ENCODE peak calls at places on chromosomes 7 and 10, in four cellular contexts. P is activated effector memory CD4-positive, alpha-beta T cell treated with Interleukin-2 at 50 U/mL for 16 hours; O is foreskin fibroblast; S is Kasumi-1. D is an unnamed sample.

GRCh38 chr7:26490631-26491624 is 199.3 kb downstream of the SNX10 start:
- DNase-seq in S (no peak), O (no peak), P (no peak), D (no peak)

GRCh38 chr10:76866841-76867586 is 770.6 kb downstream of the KCNMA1 start:
- DNase-seq in O (no peak), S (no peak), P (no peak), D (no peak)

GRCh38 chr7:42219447-42219846 is 17.6 kb downstream of the GLI3 start:
- DNase-seq in O (no peak), P (no peak), S (no peak), D (no peak)

GRCh38 chr10:1153805-1154351 is 97.7 kb downstream of the WDR37 start:
- DNase-seq in P (no peak), S (no peak), O (no peak), D (no peak)

GRCh38 chr7:30996883-30997282 is 33.1 kb downstream of the GHRHR start:
- DNase-seq in P (no peak), S (no peak), O (no peak), D (no peak)

GRCh38 chr10:70649526-70649925 is 22.8 kb upstream of the ADAMTS14 start:
- DNase-seq in P (no peak), S (no peak), O (peak), D (no peak)

GRCh38 chr10:98414932-98415709 is at the start of gene PYROXD2:
- DNase-seq in O (peak), P (peak), S (peak), D (peak)

GRCh38 chr7:43454936-43455518 is 127.9 kb upstream of the STK17A start:
- DNase-seq in S (peak), P (no peak), O (peak), D (peak)

GRCh38 chr7:3482147-3482921 is 181.3 kb downstream of the SDK1 start:
- DNase-seq in P (no peak), O (no peak), S (no peak), D (peak)

GRCh38 chr7:158274404-158274811 is 313.2 kb downstream of the PTPRN2 start:
- DNase-seq in O (no peak), S (no peak), P (no peak), D (no peak)

GRCh38 chr7:12529971-12530710 is 40.4 kb upstream of the SCIN start:
- DNase-seq in S (no peak), P (no peak), O (no peak), D (no peak)

GRCh38 chr10:131403936-131404335 is 92.4 kb upstream of the TCERG1L start:
- DNase-seq in S (no peak), O (no peak), P (no peak), D (no peak)

GRCh38 chr10:133315847-133316246 is 7.1 kb downstream of the ZNF511 start:
- DNase-seq in S (no peak), O (no peak), P (no peak), D (peak)

GRCh38 chr10:45302573-45302972 is 12.8 kb downstream of the OR13A1 start:
- DNase-seq in P (no peak), S (no peak), O (no peak), D (no peak)

GRCh38 chr10:1036341-1036791 is 10.7 kb upstream of the IDI2 start:
- DNase-seq in S (no peak), P (no peak), O (peak), D (peak)

GRCh38 chr10:49083256-49083655 is 32.1 kb downstream of the VSTM4 start:
- DNase-seq in S (no peak), O (no peak), P (no peak), D (no peak)

GRCh38 chr10:110487411-110488123 is 10.1 kb upstream of the DUSP5 start:
- DNase-seq in S (no peak), P (no peak), O (no peak), D (no peak)

GRCh38 chr10:8066146-8066545 is 11.7 kb downstream of the GATA3 start:
- DNase-seq in O (no peak), S (no peak), P (no peak), D (no peak)

GRCh38 chr7:46932656-46933424 is 649.1 kb downstream of the TNS3 start:
- DNase-seq in P (no peak), O (peak), S (no peak), D (no peak)

GRCh38 chr10:45470098-45471012 is 96.3 kb downstream of the ALOX5 start:
- DNase-seq in O (peak), S (peak), P (peak), D (peak)

GRCh38 chr10:71128311-71129010 is 83.9 kb upstream of the UNC5B start:
- DNase-seq in P (no peak), S (no peak), O (peak), D (no peak)

GRCh38 chr10:98316661-98317060 is 48.7 kb upstream of the LOXL4 start:
- DNase-seq in P (no peak), S (peak), O (peak), D (no peak)

GRCh38 chr7:158512042-158512441 is 75.6 kb downstream of the PTPRN2 start:
- DNase-seq in S (no peak), O (no peak), P (no peak), D (no peak)

GRCh38 chr7:44473295-44473694 is 17.2 kb downstream of the NUDCD3 start:
- DNase-seq in O (peak), P (no peak), S (no peak), D (no peak)

GRCh38 chr7:76267107-76267834 is 35.2 kb upstream of the HSPB1 start:
- DNase-seq in O (no peak), P (no peak), S (no peak), D (no peak)

GRCh38 chr10:98186681-98187080 is 52.2 kb downstream of the R3HCC1L start:
- DNase-seq in O (no peak), S (no peak), P (no peak), D (no peak)

GRCh38 chr7:68291710-68292109 is 1295.1 kb downstream of the TYW1 start:
- DNase-seq in O (no peak), P (no peak), S (no peak), D (no peak)

GRCh38 chr10:6322805-6323204 is 120.1 kb downstream of the PFKFB3 start:
- DNase-seq in O (no peak), P (no peak), S (no peak), D (no peak)

GRCh38 chr7:50591480-50592438 is 26.6 kb upstream of the DDC start:
- DNase-seq in P (no peak), O (no peak), S (no peak), D (peak)

GRCh38 chr10:1671366-1672000 is 65.8 kb downstream of the ADARB2 start:
- DNase-seq in S (no peak), O (no peak), P (no peak), D (no peak)